ENCODE peak calls at places on chromosome 19, in four cellular contexts. E is transverse colon, L is body of pancreas, P is PC-9. W is an unnamed sample. For H3K27me3, the result is how much of the 10 kb centered on the place peaks cover.

GRCh38 chr19:49589391-49589790 is 1.6 kb upstream of the PRR12 start:
- DNase-seq in E (no peak), L (no peak), P (no peak), W (no peak)

GRCh38 chr19:33697766-33698165 is 76.0 kb downstream of the CHST8 start:
- DNase-seq in E (no peak), L (no peak), P (no peak), W (no peak)

GRCh38 chr19:1206063-1206732 is 620 bp downstream of the STK11 start:
- DNase-seq in E (no peak), L (peak), P (no peak), W (peak)

GRCh38 chr19:38250428-38250820 is 5.8 kb downstream of the PPP1R14A start:
- DNase-seq in E (no peak), L (no peak), P (no peak), W (no peak)

GRCh38 chr19:5870986-5871394 is 650 bp upstream of the FUT5 start:
- DNase-seq in E (no peak), L (no peak), P (no peak), W (no peak)

GRCh38 chr19:13100031-13100588 is 2.5 kb downstream of the LYL1 start:
- DNase-seq in E (no peak), L (no peak), P (no peak), W (no peak)

GRCh38 chr19:34217952-34218817 is 36.2 kb upstream of the GARRE1 start:
- DNase-seq in E (peak), L (no peak), P (peak), W (no peak)

GRCh38 chr19:16068696-16069259 is 7.5 kb upstream of the TPM4 start:
- DNase-seq in E (no peak), L (no peak), P (no peak), W (no peak)

GRCh38 chr19:29115181-29115580 is 97.8 kb downstream of the UQCRFS1 start:
- DNase-seq in E (no peak), L (no peak), P (no peak), W (no peak)

GRCh38 chr19:47274071-47274890 is at the start of gene INAFM1:
- DNase-seq in E (peak), L (peak), P (peak), W (peak)

GRCh38 chr19:49331616-49332055 is 3.6 kb upstream of the CD37 start:
- DNase-seq in E (no peak), L (peak), P (no peak), W (peak)

GRCh38 chr19:16876904-16877361 is 11.9 kb upstream of the F2RL3 start:
- DNase-seq in E (peak), L (no peak), P (peak), W (no peak)

GRCh38 chr19:6372594-6373095 is at the start of gene ALKBH7:
- DNase-seq in E (peak), L (peak), P (peak), W (peak)

GRCh38 chr19:38619361-38620174 is 580 bp downstream of the EIF3K start:
- DNase-seq in E (no peak), L (no peak), P (no peak), W (no peak)

GRCh38 chr19:44903602-44904425 is 1.8 kb upstream of the APOE start:
- DNase-seq in E (peak), L (peak), P (peak), W (peak)

GRCh38 chr19:50252111-50252886 is 48.9 kb downstream of the MYH14 start:
- DNase-seq in E (peak), L (no peak), P (no peak), W (peak)

GRCh38 chr19:28296506-28296905 is 916.4 kb downstream of the UQCRFS1 start:
- DNase-seq in E (no peak), L (no peak), P (no peak), W (no peak)

GRCh38 chr19:873084-874019 is 13.9 kb downstream of the CFD start:
- DNase-seq in E (peak), L (no peak), P (peak), W (peak)

GRCh38 chr19:34985249-34986022 is 14.7 kb upstream of the GRAMD1A start:
- DNase-seq in E (no peak), L (peak), P (no peak), W (peak)

GRCh38 chr19:4534836-4535658 is at the start of gene PLIN5:
- DNase-seq in E (peak), L (peak), P (peak), W (peak)

GRCh38 chr19:46378268-46378667 is 31.4 kb downstream of the PPP5C start:
- DNase-seq in E (no peak), L (no peak), P (no peak), W (no peak)

GRCh38 chr19:14116525-14116917 is 1.0 kb downstream of the PRKACA start:
- DNase-seq in E (no peak), L (no peak), P (no peak), W (no peak)

GRCh38 chr19:13574933-13575332 is 68.7 kb upstream of the CACNA1A start:
- DNase-seq in E (no peak), L (no peak), P (peak), W (no peak)

GRCh38 chr19:7550169-7550770 is 14.8 kb downstream of the PNPLA6 start:
- DNase-seq in E (no peak), L (no peak), P (no peak), W (no peak)

GRCh38 chr19:48991823-48992570 is 1.1 kb downstream of the GYS1 start:
- DNase-seq in E (peak), L (peak), P (peak), W (peak)

GRCh38 chr19:12265921-12266704 is 28.6 kb downstream of the ZNF44 start:
- DNase-seq in E (no peak), L (no peak), P (no peak), W (no peak)

GRCh38 chr19:12646551-12646950 is 20.0 kb downstream of the MAN2B1 start:
- DNase-seq in E (no peak), L (no peak), P (no peak), W (no peak)

GRCh38 chr19:13978721-13979191 is 26.4 kb downstream of the DCAF15 start:
- DNase-seq in E (no peak), L (no peak), P (no peak), W (no peak)

GRCh38 chr19:6108721-6109633 is 1.3 kb downstream of the RFX2 start:
- DNase-seq in E (peak), L (peak), P (no peak), W (peak)

GRCh38 chr19:3323026-3323425 is 43.4 kb upstream of the NFIC start:
- DNase-seq in E (no peak), L (no peak), P (no peak), W (no peak)

GRCh38 chr19:52898101-52898500 is 666 bp upstream of the ZNF320 start:
- DNase-seq in E (no peak), L (no peak), P (no peak), W (peak)

GRCh38 chr19:35261356-35262100 is 7.2 kb upstream of the USF2 start:
- DNase-seq in E (no peak), L (no peak), P (no peak), W (peak)

GRCh38 chr19:23098286-23098685 is 18.5 kb upstream of the ZNF730 start:
- DNase-seq in E (no peak), L (no peak), P (no peak), W (no peak)

GRCh38 chr19:45884682-45885555 is 1.0 kb downstream of the IRF2BP1 start:
- DNase-seq in E (no peak), L (peak), P (peak), W (no peak)

GRCh38 chr19:18320865-18321728 is 1.8 kb downstream of the LSM4 start:
- DNase-seq in E (peak), L (no peak), P (no peak), W (peak)
- H3K27me3 ChIP-seq in E (under half), L (under half), P (under half), W (under half)

DNA sequence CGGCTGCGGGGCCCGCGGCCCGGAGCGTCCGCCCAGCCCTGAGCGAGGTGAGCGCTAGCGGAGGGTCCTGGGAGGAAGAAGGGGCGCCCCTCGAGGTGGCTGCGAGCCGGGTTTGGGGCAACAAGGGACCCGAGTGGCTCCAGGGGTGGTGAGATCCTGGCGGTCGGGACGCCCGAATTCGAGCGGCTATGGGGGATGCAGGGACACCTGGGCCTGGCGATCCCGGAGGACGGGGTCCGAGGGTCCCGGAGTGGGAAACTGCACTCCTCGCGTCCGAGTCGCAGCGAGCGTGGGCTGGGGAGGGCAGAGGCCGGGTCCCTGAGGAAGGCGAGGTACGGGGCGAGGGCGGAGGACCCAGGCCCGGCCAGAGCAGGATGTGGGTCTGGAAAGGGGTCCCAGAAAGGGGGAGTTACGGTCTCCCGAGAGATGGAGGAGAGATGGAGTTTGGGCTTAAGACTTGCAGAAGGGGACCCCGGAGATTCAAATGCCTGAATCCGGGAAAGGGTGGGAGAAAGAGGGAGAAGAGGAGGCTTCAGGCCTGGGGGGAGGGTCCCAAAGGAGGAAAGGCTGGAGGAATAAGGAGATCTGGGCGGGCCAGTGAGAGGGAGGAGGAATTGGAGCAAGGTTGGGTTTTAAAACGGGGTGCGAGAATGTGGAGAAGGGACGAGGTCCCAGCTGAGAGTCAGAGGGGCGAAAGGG is 542 bp downstream of the CACNG7 start:
- DNase-seq in E (no peak), L (no peak), P (no peak), W (no peak)
- H3K4me3 ChIP-seq in E (no peak), L (no peak), P (no peak), W (no peak)

DNA sequence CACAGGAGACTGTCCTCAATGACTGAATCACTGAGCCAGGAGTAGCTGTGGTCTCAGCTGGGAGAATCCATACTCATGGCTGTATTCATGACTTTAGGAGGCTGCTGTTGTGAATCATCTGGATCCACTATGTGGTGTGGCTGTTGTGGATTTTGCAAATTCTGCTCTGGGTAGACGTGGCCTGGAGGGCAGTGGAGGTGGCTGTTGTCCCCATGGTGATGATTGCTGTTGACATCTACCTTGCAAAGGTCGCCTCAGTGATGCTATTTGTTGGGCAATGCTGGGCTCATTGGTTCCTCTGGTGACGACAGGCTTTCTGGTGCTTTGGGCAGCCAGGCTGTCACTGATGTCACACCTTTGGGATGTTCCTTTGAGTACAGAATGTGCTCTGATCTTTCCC is 23.9 kb downstream of the MUC16 start:
- DNase-seq in E (no peak), L (no peak), P (no peak), W (no peak)
- H3K27me3 ChIP-seq in E (under half), L (under half), P (under half), W (under half)

GRCh38 chr19:41866284-41866683 is 6.2 kb downstream of the RPS19 start:
- DNase-seq in E (no peak), L (no peak), P (peak), W (no peak)
- H3K4me3 ChIP-seq in E (no peak), L (no peak), P (no peak), W (no peak)

GRCh38 chr19:55433292-55433691 is 9.8 kb downstream of the SHISA7 start:
- DNase-seq in E (no peak), L (no peak), P (no peak), W (no peak)

GRCh38 chr19:55432355-55432959 is 10.6 kb downstream of the SHISA7 start:
- DNase-seq in E (no peak), L (no peak), P (no peak), W (no peak)

GRCh38 chr19:55435020-55435419 is 8.1 kb downstream of the SHISA7 start:
- DNase-seq in E (no peak), L (no peak), P (no peak), W (no peak)

GRCh38 chr19:55434356-55434755 is 8.7 kb downstream of the SHISA7 start:
- DNase-seq in E (no peak), L (no peak), P (no peak), W (no peak)

DNA sequence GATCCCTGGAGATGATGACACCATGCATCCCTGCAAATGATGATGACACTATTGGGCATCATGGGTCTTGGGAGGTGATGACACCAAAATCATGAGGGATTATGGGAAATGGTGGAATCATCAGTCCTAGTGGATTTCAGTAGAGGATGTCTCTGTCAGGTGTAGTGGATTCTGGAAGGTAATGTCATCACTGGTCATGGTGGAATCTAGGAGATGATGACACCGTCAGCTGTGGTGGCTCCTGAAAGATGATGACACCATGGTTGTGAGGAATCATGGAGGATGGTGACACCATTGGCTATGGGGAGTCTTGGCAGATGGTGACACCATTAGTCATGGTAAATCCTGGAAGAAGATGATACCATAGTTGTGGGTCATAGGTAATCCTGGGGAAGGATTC is 11.9 kb downstream of the SHISA7 start:
- DNase-seq in E (no peak), L (no peak), P (no peak), W (no peak)
- H3K27me3 ChIP-seq in E (half or more), L (under half), P (under half), W (under half)